ENCODE peak calls at places on chromosome 6, in five cellular contexts. I, T, O, U and S are unnamed samples.
A peak's percentile ranks its signal among the peaks of the same experiment; 100 is the strongest.

GRCh38 chr6:939526-940252 is 246.8 kb upstream of the EXOC2 start:
- DNase-seq in I (no peak), T (no peak), O (no peak), U (peak; percentile 40), S (no peak)

GRCh38 chr6:161809991-161810390 is 536.1 kb upstream of the AGPAT4 start:
- DNase-seq in I (no peak), T (no peak), O (no peak), U (no peak), S (no peak)

GRCh38 chr6:149234051-149234962 is 83.2 kb upstream of the TAB2 start:
- DNase-seq in I (no peak), T (no peak), O (peak; percentile 32), U (peak; percentile 84), S (no peak)

GRCh38 chr6:43334466-43335095 is 26.0 kb upstream of the CRIP3 start:
- DNase-seq in I (no peak), T (peak; percentile 62), O (peak; percentile 68), U (peak; percentile 49), S (peak; percentile 23)

GRCh38 chr6:43699564-43700186 is 12.1 kb upstream of the MRPS18A start:
- DNase-seq in I (no peak), T (peak; percentile 58), O (peak; percentile 61), U (peak; percentile 73), S (peak; percentile 60)

GRCh38 chr6:35044145-35044745 is 96.9 kb downstream of the TCP11 start:
- DNase-seq in I (no peak), T (no peak), O (peak; percentile 28), U (peak; percentile 37), S (no peak)

GRCh38 chr6:142926494-142927273 is 18.3 kb downstream of the HIVEP2 start:
- DNase-seq in I (peak; percentile 79), T (peak; percentile 74), O (peak; percentile 61), U (peak; percentile 82), S (peak; percentile 52)

GRCh38 chr6:161242779-161243693 is 30.8 kb downstream of the AGPAT4 start:
- DNase-seq in I (peak; percentile 70), T (no peak), O (peak; percentile 42), U (peak; percentile 41), S (no peak)

GRCh38 chr6:29376003-29376402 is 912 bp upstream of the OR12D3 start:
- DNase-seq in I (no peak), T (peak; percentile 4), O (peak; percentile 2), U (no peak), S (no peak)

GRCh38 chr6:151060742-151061100 is 179.0 kb upstream of the AKAP12 start:
- DNase-seq in I (no peak), T (no peak), O (no peak), U (no peak), S (no peak)

GRCh38 chr6:167828325-167828956 is 1.7 kb downstream of the AFDN start:
- DNase-seq in I (no peak), T (no peak), O (no peak), U (no peak), S (no peak)

GRCh38 chr6:157759028-157759427 is 64.0 kb upstream of the SNX9 start:
- DNase-seq in I (no peak), T (no peak), O (no peak), U (peak; percentile 47), S (no peak)

GRCh38 chr6:9112548-9112947 is 677.2 kb upstream of the SLC35B3 start:
- DNase-seq in I (no peak), T (no peak), O (no peak), U (no peak), S (no peak)

GRCh38 chr6:44631968-44632367 is 244.5 kb downstream of the CDC5L start:
- DNase-seq in I (no peak), T (no peak), O (peak; percentile 27), U (no peak), S (no peak)

GRCh38 chr6:152189736-152190135 is 382.3 kb downstream of the ESR1 start:
- DNase-seq in I (no peak), T (no peak), O (no peak), U (no peak), S (no peak)

GRCh38 chr6:37442416-37443218 is 9.6 kb downstream of the CMTR1 start:
- DNase-seq in I (no peak), T (no peak), O (no peak), U (no peak), S (no peak)

GRCh38 chr6:91970700-91971099 is 1383.8 kb upstream of the MAP3K7 start:
- DNase-seq in I (no peak), T (no peak), O (no peak), U (no peak), S (no peak)

GRCh38 chr6:148869589-148869988 is 122.8 kb downstream of the UST start:
- DNase-seq in I (no peak), T (peak; percentile 7), O (peak; percentile 85), U (peak; percentile 94), S (peak; percentile 56)

GRCh38 chr6:134436281-134436815 is 118.4 kb upstream of the SGK1 start:
- DNase-seq in I (peak; percentile 13), T (peak; percentile 89), O (peak; percentile 94), U (peak; percentile 95), S (no peak)

GRCh38 chr6:8953310-8953709 is 518.0 kb upstream of the SLC35B3 start:
- DNase-seq in I (no peak), T (no peak), O (no peak), U (no peak), S (no peak)

GRCh38 chr6:25311251-25311910 is 32.2 kb downstream of the CARMIL1 start:
- DNase-seq in I (no peak), T (peak; percentile 46), O (peak; percentile 81), U (peak; percentile 78), S (peak; percentile 26)

GRCh38 chr6:104955927-104956662 is 812 bp upstream of the LIN28B start:
- DNase-seq in I (no peak), T (peak; percentile 75), O (no peak), U (no peak), S (no peak)

GRCh38 chr6:151671195-151671594 is 136.3 kb upstream of the ESR1 start:
- DNase-seq in I (no peak), T (no peak), O (no peak), U (no peak), S (no peak)

GRCh38 chr6:108171918-108172516 is 6.2 kb downstream of the NR2E1 start:
- DNase-seq in I (no peak), T (no peak), O (no peak), U (no peak), S (no peak)

GRCh38 chr6:92431502-92431901 is 987.9 kb downstream of the EPHA7 start:
- DNase-seq in I (no peak), T (no peak), O (no peak), U (no peak), S (no peak)

GRCh38 chr6:54846857-54847721 is 518 bp downstream of the FAM83B start:
- DNase-seq in I (no peak), T (no peak), O (no peak), U (no peak), S (no peak)

GRCh38 chr6:168301648-168302398 is 17.8 kb downstream of the DACT2 start:
- DNase-seq in I (no peak), T (peak; percentile 8), O (no peak), U (no peak), S (no peak)

GRCh38 chr6:37501632-37502466 is 2.2 kb upstream of the CCDC167 start:
- DNase-seq in I (peak; percentile 61), T (no peak), O (no peak), U (no peak), S (no peak)

GRCh38 chr6:149168968-149169367 is 148.5 kb upstream of the TAB2 start:
- DNase-seq in I (no peak), T (no peak), O (no peak), U (no peak), S (no peak)

GRCh38 chr6:138657026-138657425 is 116.5 kb upstream of the CCDC28A start:
- DNase-seq in I (no peak), T (no peak), O (no peak), U (no peak), S (no peak)

GRCh38 chr6:12957321-12958051 is 240.9 kb downstream of the PHACTR1 start:
- DNase-seq in I (peak; percentile 18), T (peak; percentile 2), O (peak; percentile 36), U (peak; percentile 80), S (peak; percentile 63)

GRCh38 chr6:152727507-152727906 is 23.1 kb upstream of the VIP start:
- DNase-seq in I (no peak), T (no peak), O (no peak), U (no peak), S (no peak)

GRCh38 chr6:35717449-35718353 is 19.1 kb upstream of the ARMC12 start:
- DNase-seq in I (no peak), T (no peak), O (no peak), U (no peak), S (no peak)

GRCh38 chr6:105223242-105223641 is 43.4 kb upstream of the POPDC3 start:
- DNase-seq in I (no peak), T (no peak), O (no peak), U (no peak), S (no peak)

GRCh38 chr6:154302111-154302752 is 54.4 kb downstream of the IPCEF1 start:
- DNase-seq in I (no peak), T (no peak), O (peak; percentile 87), U (peak; percentile 92), S (no peak)

GRCh38 chr6:119026822-119027221 is 51.6 kb downstream of the FAM184A start:
- DNase-seq in I (no peak), T (no peak), O (no peak), U (no peak), S (no peak)

GRCh38 chr6:143998686-143999085 is 9.4 kb downstream of the PLAGL1 start:
- DNase-seq in I (no peak), T (no peak), O (no peak), U (no peak), S (no peak)

GRCh38 chr6:137958809-137959565 is 91.9 kb downstream of the TNFAIP3 start:
- DNase-seq in I (no peak), T (no peak), O (no peak), U (no peak), S (no peak)

GRCh38 chr6:56547687-56548086 is 95.0 kb downstream of the DST start:
- DNase-seq in I (no peak), T (no peak), O (no peak), U (no peak), S (no peak)